ENCODE peak calls at places on chromosomes 5 and 9, in four cellular contexts. M, A, Z and U are unnamed samples.

GRCh38 chr5:126978258-126978657 is 52.1 kb downstream of the MARCHF3 start:
- DNase-seq in M (no peak), A (no peak), Z (no peak), U (no peak)

GRCh38 chr5:170223349-170223748 is 9.4 kb upstream of the C5orf58 start:
- DNase-seq in M (no peak), A (no peak), Z (no peak), U (no peak)

GRCh38 chr5:130773813-130774212 is 391.2 kb downstream of the HINT1 start:
- DNase-seq in M (no peak), A (no peak), Z (no peak), U (no peak)

GRCh38 chr5:6333182-6333905 is 45.0 kb downstream of the MED10 start:
- DNase-seq in M (no peak), A (no peak), Z (no peak), U (no peak)

GRCh38 chr5:95621839-95622629 is 2.1 kb downstream of the GPR150 start:
- DNase-seq in M (peak), A (no peak), Z (no peak), U (no peak)

GRCh38 chr5:10695055-10695649 is 65.9 kb downstream of the DAP start:
- DNase-seq in M (no peak), A (peak), Z (peak), U (peak)

GRCh38 chr9:134132208-134132870 is 3.5 kb upstream of the WDR5 start:
- DNase-seq in M (no peak), A (no peak), Z (no peak), U (no peak)

GRCh38 chr5:120164989-120165388 is 299.1 kb upstream of the PRR16 start:
- DNase-seq in M (no peak), A (no peak), Z (no peak), U (no peak)

GRCh38 chr9:86807577-86807976 is 139.7 kb downstream of the GAS1 start:
- DNase-seq in M (no peak), A (peak), Z (no peak), U (peak)

GRCh38 chr9:137353223-137354152 is 51.4 kb upstream of the NRARP start:
- DNase-seq in M (no peak), A (no peak), Z (no peak), U (no peak)

GRCh38 chr9:127921592-127922120 is 4.8 kb upstream of the ST6GALNAC4 start:
- DNase-seq in M (peak), A (peak), Z (peak), U (no peak)

GRCh38 chr5:5432020-5432707 is 9.7 kb downstream of the ICE1 start:
- DNase-seq in M (no peak), A (no peak), Z (no peak), U (no peak)

GRCh38 chr9:134060546-134060945 is 7.3 kb downstream of the BRD3 start:
- DNase-seq in M (no peak), A (no peak), Z (no peak), U (no peak)

GRCh38 chr5:120155873-120156272 is 308.2 kb upstream of the PRR16 start:
- DNase-seq in M (no peak), A (no peak), Z (no peak), U (no peak)

GRCh38 chr5:161064297-161064696 is 212.3 kb upstream of the ATP10B start:
- DNase-seq in M (no peak), A (no peak), Z (no peak), U (no peak)
- H3K27ac ChIP-seq in M (no peak), A (no peak), Z (no peak), U (no peak)

GRCh38 chr9:88076286-88077070 is 61.8 kb downstream of the SPATA31C2 start:
- DNase-seq in M (no peak), A (peak), Z (no peak), U (peak)

GRCh38 chr9:88074931-88075330 is 63.3 kb downstream of the SPATA31C2 start:
- DNase-seq in M (no peak), A (no peak), Z (no peak), U (no peak)

GRCh38 chr9:88077071-88077617 is 61.1 kb downstream of the SPATA31C2 start:
- DNase-seq in M (no peak), A (no peak), Z (no peak), U (no peak)

GRCh38 chr9:88075966-88076285 is 62.3 kb downstream of the SPATA31C2 start:
- DNase-seq in M (no peak), A (no peak), Z (no peak), U (no peak)

DNA sequence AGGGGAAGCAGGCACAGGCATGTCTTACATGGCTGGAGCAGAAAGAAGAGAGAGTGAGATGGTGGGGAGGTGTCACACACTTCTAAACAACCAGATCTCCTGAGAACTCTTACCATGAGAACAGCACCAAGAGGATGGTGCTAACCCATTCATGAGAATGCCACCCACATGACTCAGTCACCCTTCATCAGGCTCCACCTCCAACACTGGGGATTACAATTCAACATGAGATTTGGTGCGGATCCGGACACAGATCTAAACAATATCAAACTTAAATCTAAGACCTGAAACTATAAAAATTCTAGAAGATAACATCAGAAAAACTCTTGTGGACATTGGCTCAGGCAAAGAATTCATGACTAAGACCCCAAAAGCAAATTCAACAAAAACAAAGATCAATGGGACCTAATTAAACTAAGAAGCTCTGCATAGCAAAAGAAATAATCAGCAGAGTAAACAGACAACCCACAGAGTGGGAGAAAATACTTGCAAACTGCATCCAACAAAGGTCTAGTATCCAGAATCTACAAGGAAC is 65.4 kb downstream of the SPATA31C2 start:
- DNase-seq in M (no peak), A (no peak), Z (no peak), U (no peak)
- H3K27ac ChIP-seq in M (no peak), A (no peak), Z (no peak), U (no peak)

GRCh38 chr5:169071-169727 is 22.1 kb upstream of the LRRC14B start:
- DNase-seq in M (no peak), A (peak), Z (no peak), U (peak)
- H3K27ac ChIP-seq in M (no peak), A (no peak), Z (no peak), U (peak)

GRCh38 chr5:181191526-181192336 is 13.3 kb downstream of the TRIM7 start:
- DNase-seq in M (peak), A (peak), Z (peak), U (peak)

GRCh38 chr5:181189363-181189961 is 15.5 kb downstream of the TRIM7 start:
- DNase-seq in M (peak), A (peak), Z (peak), U (no peak)

GRCh38 chr5:181192337-181193046 is 12.5 kb downstream of the TRIM7 start:
- DNase-seq in M (no peak), A (no peak), Z (no peak), U (no peak)

GRCh38 chr5:181189962-181190710 is 14.9 kb downstream of the TRIM7 start:
- DNase-seq in M (no peak), A (no peak), Z (peak), U (no peak)

GRCh38 chr5:181190711-181191525 is 14.1 kb downstream of the TRIM7 start:
- DNase-seq in M (peak), A (peak), Z (peak), U (no peak)
- H3K27ac ChIP-seq in M (peak), A (peak), Z (peak), U (peak)